ENCODE peak calls at places on chromosomes 11 and 22, in nine cellular contexts. One of them, this sample, is unnamed.

GRCh38 chr22:19514831-19515565 is 9.2 kb downstream of the CLDN5 start:
- DNase-seq in sigmoid colon: no peak
- DNase-seq in suprapubic skin: no peak
- DNase-seq in A549: no peak
- DNase-seq in K562: no peak
- DNase-seq in ovary: no peak
- DNase-seq in stomach: no peak
- DNase-seq in transverse colon: no peak
- DNase-seq in HepG2: no peak
- DNase-seq in this sample: no peak

GRCh38 chr22:41548830-41549211 is 4.6 kb upstream of the POLR3H start:
- DNase-seq in sigmoid colon: no peak
- DNase-seq in suprapubic skin: no peak
- DNase-seq in A549: no peak
- DNase-seq in K562: no peak
- DNase-seq in ovary: no peak
- DNase-seq in stomach: no peak
- DNase-seq in transverse colon: no peak
- DNase-seq in HepG2: no peak
- DNase-seq in this sample: no peak

GRCh38 chr11:82994615-82995014 is 77.1 kb downstream of the RAB30 start:
- DNase-seq in sigmoid colon: no peak
- DNase-seq in suprapubic skin: no peak
- DNase-seq in A549: no peak
- DNase-seq in K562: no peak
- DNase-seq in ovary: no peak
- DNase-seq in stomach: no peak
- DNase-seq in transverse colon: no peak
- DNase-seq in HepG2: no peak
- DNase-seq in this sample: no peak

GRCh38 chr22:49333206-49333605 is 494.5 kb downstream of the BRD1 start:
- DNase-seq in sigmoid colon: peak; percentile 41
- DNase-seq in suprapubic skin: no peak
- DNase-seq in A549: no peak
- DNase-seq in K562: no peak
- DNase-seq in ovary: no peak
- DNase-seq in stomach: peak; percentile 18
- DNase-seq in transverse colon: no peak
- DNase-seq in HepG2: no peak
- DNase-seq in this sample: no peak

GRCh38 chr11:29005401-29005980 is 897.3 kb downstream of the METTL15 start:
- DNase-seq in sigmoid colon: no peak
- DNase-seq in suprapubic skin: no peak
- DNase-seq in A549: peak; percentile 22
- DNase-seq in K562: no peak
- DNase-seq in ovary: no peak
- DNase-seq in stomach: no peak
- DNase-seq in transverse colon: no peak
- DNase-seq in HepG2: peak; percentile 2
- DNase-seq in this sample: no peak

GRCh38 chr22:47061226-47061625 is 298.8 kb downstream of the TBC1D22A start:
- DNase-seq in sigmoid colon: no peak
- DNase-seq in suprapubic skin: no peak
- DNase-seq in A549: no peak
- DNase-seq in K562: no peak
- DNase-seq in ovary: no peak
- DNase-seq in stomach: no peak
- DNase-seq in transverse colon: no peak
- DNase-seq in HepG2: no peak
- DNase-seq in this sample: no peak

GRCh38 chr22:20118572-20119020 is 1.6 kb upstream of the TRMT2A start:
- DNase-seq in sigmoid colon: no peak
- DNase-seq in suprapubic skin: no peak
- DNase-seq in A549: no peak
- DNase-seq in K562: peak; percentile 83
- DNase-seq in ovary: no peak
- DNase-seq in stomach: no peak
- DNase-seq in transverse colon: no peak
- DNase-seq in HepG2: no peak
- DNase-seq in this sample: no peak

GRCh38 chr22:37462983-37463382 is 23.2 kb downstream of the MFNG start:
- DNase-seq in sigmoid colon: no peak
- DNase-seq in suprapubic skin: no peak
- DNase-seq in A549: no peak
- DNase-seq in K562: peak; percentile 37
- DNase-seq in ovary: no peak
- DNase-seq in stomach: no peak
- DNase-seq in transverse colon: no peak
- DNase-seq in HepG2: peak; percentile 28
- DNase-seq in this sample: no peak

GRCh38 chr11:20353829-20354434 is 9.6 kb upstream of the HTATIP2 start:
- DNase-seq in sigmoid colon: no peak
- DNase-seq in suprapubic skin: no peak
- DNase-seq in A549: peak; percentile 51
- DNase-seq in K562: peak; percentile 49
- DNase-seq in ovary: no peak
- DNase-seq in stomach: peak; percentile 29
- DNase-seq in transverse colon: peak; percentile 45
- DNase-seq in HepG2: peak; percentile 46
- DNase-seq in this sample: no peak

GRCh38 chr11:18705651-18706281 is 7.2 kb downstream of the TMEM86A start:
- DNase-seq in sigmoid colon: peak; percentile 80
- DNase-seq in suprapubic skin: peak; percentile 74
- DNase-seq in A549: no peak
- DNase-seq in K562: no peak
- DNase-seq in ovary: no peak
- DNase-seq in stomach: peak; percentile 35
- DNase-seq in transverse colon: peak; percentile 37
- DNase-seq in HepG2: no peak
- DNase-seq in this sample: no peak

GRCh38 chr22:42375982-42376381 is 56.2 kb downstream of the NFAM1 start:
- DNase-seq in sigmoid colon: no peak
- DNase-seq in suprapubic skin: no peak
- DNase-seq in A549: no peak
- DNase-seq in K562: peak; percentile 18
- DNase-seq in ovary: no peak
- DNase-seq in stomach: no peak
- DNase-seq in transverse colon: peak; percentile 24
- DNase-seq in HepG2: no peak
- DNase-seq in this sample: no peak

GRCh38 chr11:63791495-63792167 is 21.6 kb upstream of the SPINDOC start:
- DNase-seq in sigmoid colon: no peak
- DNase-seq in suprapubic skin: no peak
- DNase-seq in A549: no peak
- DNase-seq in K562: no peak
- DNase-seq in ovary: no peak
- DNase-seq in stomach: no peak
- DNase-seq in transverse colon: no peak
- DNase-seq in HepG2: no peak
- DNase-seq in this sample: no peak

GRCh38 chr11:12723410-12724297 is 49.4 kb downstream of the TEAD1 start:
- DNase-seq in sigmoid colon: no peak
- DNase-seq in suprapubic skin: no peak
- DNase-seq in A549: peak; percentile 82
- DNase-seq in K562: no peak
- DNase-seq in ovary: no peak
- DNase-seq in stomach: peak; percentile 55
- DNase-seq in transverse colon: peak; percentile 18
- DNase-seq in HepG2: peak; percentile 73
- DNase-seq in this sample: no peak

GRCh38 chr11:117538731-117539130 is 211.1 kb downstream of the CEP164 start:
- DNase-seq in sigmoid colon: peak; percentile 76
- DNase-seq in suprapubic skin: no peak
- DNase-seq in A549: no peak
- DNase-seq in K562: no peak
- DNase-seq in ovary: no peak
- DNase-seq in stomach: no peak
- DNase-seq in transverse colon: no peak
- DNase-seq in HepG2: no peak
- DNase-seq in this sample: no peak

GRCh38 chr11:114566273-114566672 is 6.6 kb upstream of the NXPE1 start:
- DNase-seq in sigmoid colon: no peak
- DNase-seq in suprapubic skin: no peak
- DNase-seq in A549: no peak
- DNase-seq in K562: no peak
- DNase-seq in ovary: no peak
- DNase-seq in stomach: no peak
- DNase-seq in transverse colon: no peak
- DNase-seq in HepG2: no peak
- DNase-seq in this sample: no peak

GRCh38 chr11:32420937-32421532 is 14.3 kb downstream of the WT1 start:
- DNase-seq in sigmoid colon: no peak
- DNase-seq in suprapubic skin: no peak
- DNase-seq in A549: no peak
- DNase-seq in K562: peak; percentile 31
- DNase-seq in ovary: no peak
- DNase-seq in stomach: no peak
- DNase-seq in transverse colon: no peak
- DNase-seq in HepG2: no peak
- DNase-seq in this sample: no peak

GRCh38 chr11:134343646-134344045 is 11.9 kb downstream of the GLB1L2 start:
- DNase-seq in sigmoid colon: no peak
- DNase-seq in suprapubic skin: peak; percentile 21
- DNase-seq in A549: no peak
- DNase-seq in K562: no peak
- DNase-seq in ovary: no peak
- DNase-seq in stomach: no peak
- DNase-seq in transverse colon: no peak
- DNase-seq in HepG2: no peak
- DNase-seq in this sample: no peak

DNA sequence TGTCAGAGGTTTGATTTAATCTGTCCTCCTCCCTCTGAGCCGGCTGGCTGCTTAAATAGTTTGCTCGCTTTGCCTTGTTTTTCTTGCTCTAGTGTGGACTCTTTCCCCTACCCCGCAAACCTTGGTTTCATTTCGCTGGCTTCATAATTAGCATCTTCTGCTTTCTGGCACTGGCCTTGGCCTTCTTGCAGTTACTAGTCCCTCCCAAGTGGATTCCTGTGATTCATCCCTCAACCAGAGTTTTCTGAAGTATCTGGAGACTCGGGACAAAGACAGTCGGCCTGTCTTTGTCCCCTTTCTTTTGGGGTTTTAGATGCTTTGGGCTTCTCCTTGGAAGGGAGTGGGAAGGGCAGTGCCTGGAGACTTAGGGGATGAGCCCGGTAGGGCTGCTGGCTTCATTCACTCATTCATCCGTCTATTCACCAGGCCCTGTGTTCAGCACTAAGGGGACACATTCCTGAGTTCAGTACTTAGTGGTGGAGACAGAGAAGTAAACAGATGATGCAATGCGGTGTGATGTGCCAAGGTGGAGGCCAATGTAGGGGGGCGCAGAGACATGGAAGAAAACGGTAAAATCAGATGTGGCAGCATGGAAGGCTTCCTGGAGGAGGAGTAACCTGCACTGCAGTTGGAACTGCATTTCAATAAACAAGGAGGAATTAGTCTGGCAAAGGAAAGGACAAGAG is 21.1 kb downstream of the GRIK4 start:
- DNase-seq in sigmoid colon: no peak
- DNase-seq in suprapubic skin: no peak
- DNase-seq in A549: no peak
- DNase-seq in K562: no peak
- DNase-seq in ovary: peak; percentile 55
- DNase-seq in stomach: no peak
- DNase-seq in transverse colon: no peak
- DNase-seq in HepG2: peak; percentile 63
- DNase-seq in this sample: no peak
- H3K4me3 ChIP-seq in sigmoid colon: no peak overlapping the region
- H3K4me3 ChIP-seq in suprapubic skin: no peak overlapping the region
- H3K4me3 ChIP-seq in A549: no peak overlapping the region
- H3K4me3 ChIP-seq in K562: no peak overlapping the region
- H3K4me3 ChIP-seq in ovary: no peak overlapping the region
- H3K4me3 ChIP-seq in stomach: no peak overlapping the region
- H3K4me3 ChIP-seq in transverse colon: no peak overlapping the region
- H3K4me3 ChIP-seq in HepG2: no peak overlapping the region
- H3K4me3 ChIP-seq in this sample: no peak overlapping the region

GRCh38 chr11:113132001-113132400 is 170.8 kb downstream of the NCAM1 start:
- DNase-seq in sigmoid colon: no peak
- DNase-seq in suprapubic skin: no peak
- DNase-seq in A549: no peak
- DNase-seq in K562: no peak
- DNase-seq in ovary: peak; percentile 68
- DNase-seq in stomach: no peak
- DNase-seq in transverse colon: no peak
- DNase-seq in HepG2: no peak
- DNase-seq in this sample: no peak

GRCh38 chr11:113137735-113138529 is 176.5 kb upstream of the TTC12 start:
- DNase-seq in sigmoid colon: no peak
- DNase-seq in suprapubic skin: no peak
- DNase-seq in A549: no peak
- DNase-seq in K562: peak; percentile 7
- DNase-seq in ovary: no peak
- DNase-seq in stomach: no peak
- DNase-seq in transverse colon: no peak
- DNase-seq in HepG2: no peak
- DNase-seq in this sample: no peak

GRCh38 chr11:113133071-113133470 is 171.9 kb downstream of the NCAM1 start:
- DNase-seq in sigmoid colon: no peak
- DNase-seq in suprapubic skin: no peak
- DNase-seq in A549: no peak
- DNase-seq in K562: no peak
- DNase-seq in ovary: no peak
- DNase-seq in stomach: no peak
- DNase-seq in transverse colon: no peak
- DNase-seq in HepG2: no peak
- DNase-seq in this sample: no peak

GRCh38 chr11:113131036-113131775 is 170.0 kb downstream of the NCAM1 start:
- DNase-seq in sigmoid colon: no peak
- DNase-seq in suprapubic skin: no peak
- DNase-seq in A549: no peak
- DNase-seq in K562: no peak
- DNase-seq in ovary: no peak
- DNase-seq in stomach: no peak
- DNase-seq in transverse colon: no peak
- DNase-seq in HepG2: no peak
- DNase-seq in this sample: no peak

GRCh38 chr11:113134605-113135004 is 173.4 kb downstream of the NCAM1 start:
- DNase-seq in sigmoid colon: no peak
- DNase-seq in suprapubic skin: no peak
- DNase-seq in A549: no peak
- DNase-seq in K562: no peak
- DNase-seq in ovary: no peak
- DNase-seq in stomach: no peak
- DNase-seq in transverse colon: no peak
- DNase-seq in HepG2: no peak
- DNase-seq in this sample: no peak
- TF ChIP-seq EP300 in sigmoid colon: no peak
- TF ChIP-seq EP300 in suprapubic skin: no peak
- TF ChIP-seq EP300 in A549: no peak
- TF ChIP-seq EP300 in K562: no peak
- TF ChIP-seq EP300 in ovary: no peak
- TF ChIP-seq EP300 in stomach: no peak
- TF ChIP-seq EP300 in transverse colon: no peak
- TF ChIP-seq EP300 in HepG2: no peak
- TF ChIP-seq EP300 in this sample: no peak

GRCh38 chr22:25702046-25702445 is 39.9 kb upstream of the MYO18B start:
- DNase-seq in sigmoid colon: no peak
- DNase-seq in suprapubic skin: no peak
- DNase-seq in A549: no peak
- DNase-seq in K562: no peak
- DNase-seq in ovary: no peak
- DNase-seq in stomach: no peak
- DNase-seq in transverse colon: no peak
- DNase-seq in HepG2: peak; percentile 18
- DNase-seq in this sample: no peak
- TF ChIP-seq CTCF in sigmoid colon: peak; percentile 26
- TF ChIP-seq CTCF in suprapubic skin: no peak
- TF ChIP-seq CTCF in A549: peak; percentile 49
- TF ChIP-seq CTCF in K562: peak; percentile 51
- TF ChIP-seq CTCF in ovary: peak; percentile 34
- TF ChIP-seq CTCF in stomach: no peak
- TF ChIP-seq CTCF in transverse colon: peak; percentile 44
- TF ChIP-seq CTCF in HepG2: peak; percentile 45
- TF ChIP-seq CTCF in this sample: peak; percentile 58

GRCh38 chr11:24496728-24497396 is at the start of gene LUZP2:
- DNase-seq in sigmoid colon: no peak
- DNase-seq in suprapubic skin: no peak
- DNase-seq in A549: no peak
- DNase-seq in K562: no peak
- DNase-seq in ovary: no peak
- DNase-seq in stomach: no peak
- DNase-seq in transverse colon: no peak
- DNase-seq in HepG2: no peak
- DNase-seq in this sample: no peak
- H3K4me3 ChIP-seq in sigmoid colon: peak within 1 kb of the TSS; percentile 11
- H3K4me3 ChIP-seq in suprapubic skin: peak within 1 kb of the TSS; percentile 45
- H3K4me3 ChIP-seq in A549: peak within 1 kb of the TSS; percentile 29
- H3K4me3 ChIP-seq in K562: no peak within 1 kb of the TSS
- H3K4me3 ChIP-seq in ovary: no peak within 1 kb of the TSS
- H3K4me3 ChIP-seq in stomach: peak within 1 kb of the TSS; percentile 49
- H3K4me3 ChIP-seq in transverse colon: no peak within 1 kb of the TSS
- H3K4me3 ChIP-seq in HepG2: no peak within 1 kb of the TSS
- H3K4me3 ChIP-seq in this sample: peak within 1 kb of the TSS; percentile 45